ENCODE peak calls at places on chromosomes 7 and 10, in ten cellular contexts. M, Z, T, X, G, C, B, Q, A and H are unnamed samples.

GRCh38 chr7:129159539-129159938 is 15.0 kb downstream of the TSPAN33 start:
- DNase-seq in Q (no peak), M (no peak), A (no peak), B (no peak), Z (peak; percentile 45), G (no peak), C (no peak), T (no peak), X (no peak), H (no peak)

GRCh38 chr7:111752022-111752582 is 189.8 kb upstream of the IMMP2L start:
- DNase-seq in C (peak; percentile 66), Q (no peak), T (peak; percentile 48), G (peak; percentile 87), X (no peak), A (peak; percentile 22), M (peak; percentile 61), B (peak; percentile 75), Z (peak; percentile 35), H (peak; percentile 73)

GRCh38 chr7:131480384-131481315 is 75.8 kb downstream of the PODXL start:
- DNase-seq in G (no peak), M (no peak), C (no peak), T (no peak), X (no peak), Z (no peak), A (peak; percentile 84), Q (no peak), B (peak; percentile 73), H (no peak)

GRCh38 chr10:30039567-30039966 is 19.8 kb downstream of the JCAD start:
- DNase-seq in C (no peak), Q (no peak), G (no peak), X (no peak), A (no peak), T (no peak), M (no peak), B (no peak), Z (no peak), H (no peak)

GRCh38 chr7:149624006-149624405 is 126.4 kb upstream of the ZNF746 start:
- DNase-seq in T (peak; percentile 62), G (peak; percentile 77), M (peak; percentile 61), B (peak; percentile 14), X (peak; percentile 72), C (peak; percentile 58), A (no peak), Z (no peak), Q (no peak), H (peak; percentile 72)

GRCh38 chr10:119315128-119316001 is 108.0 kb downstream of the GRK5 start:
- DNase-seq in A (peak; percentile 81), Z (no peak), Q (peak; percentile 50), G (no peak), T (no peak), M (peak; percentile 86), X (peak; percentile 83), C (no peak), B (peak; percentile 85), H (no peak)

GRCh38 chr10:128013626-128014025 is 106.7 kb downstream of the PTPRE start:
- DNase-seq in A (no peak), X (peak; percentile 15), B (no peak), G (no peak), Z (no peak), T (no peak), C (no peak), M (no peak), Q (no peak), H (peak; percentile 35)

GRCh38 chr7:93047514-93048099 is 70.2 kb downstream of the SAMD9 start:
- DNase-seq in T (no peak), M (no peak), B (no peak), Q (no peak), Z (no peak), G (no peak), C (no peak), A (peak; percentile 29), X (no peak), H (no peak)

GRCh38 chr7:885893-886625 is 9.7 kb downstream of the GET4 start:
- DNase-seq in C (peak; percentile 37), A (no peak), Q (no peak), X (peak; percentile 61), Z (peak; percentile 10), M (no peak), T (no peak), G (no peak), B (no peak), H (no peak)

GRCh38 chr10:6299234-6299633 is 96.5 kb downstream of the PFKFB3 start:
- DNase-seq in A (no peak), G (no peak), X (no peak), C (no peak), Z (no peak), B (no peak), M (peak; percentile 89), T (no peak), Q (no peak), H (no peak)

GRCh38 chr10:23656735-23657134 is 217.9 kb downstream of the OTUD1 start:
- DNase-seq in X (no peak), G (no peak), C (no peak), Z (no peak), A (no peak), M (peak; percentile 18), B (no peak), Q (no peak), T (no peak), H (no peak)

GRCh38 chr10:102945449-102945848 is 27.4 kb downstream of the CNNM2 start:
- DNase-seq in A (no peak), C (no peak), X (no peak), Q (no peak), Z (no peak), B (no peak), T (no peak), G (no peak), M (no peak), H (no peak)

DNA sequence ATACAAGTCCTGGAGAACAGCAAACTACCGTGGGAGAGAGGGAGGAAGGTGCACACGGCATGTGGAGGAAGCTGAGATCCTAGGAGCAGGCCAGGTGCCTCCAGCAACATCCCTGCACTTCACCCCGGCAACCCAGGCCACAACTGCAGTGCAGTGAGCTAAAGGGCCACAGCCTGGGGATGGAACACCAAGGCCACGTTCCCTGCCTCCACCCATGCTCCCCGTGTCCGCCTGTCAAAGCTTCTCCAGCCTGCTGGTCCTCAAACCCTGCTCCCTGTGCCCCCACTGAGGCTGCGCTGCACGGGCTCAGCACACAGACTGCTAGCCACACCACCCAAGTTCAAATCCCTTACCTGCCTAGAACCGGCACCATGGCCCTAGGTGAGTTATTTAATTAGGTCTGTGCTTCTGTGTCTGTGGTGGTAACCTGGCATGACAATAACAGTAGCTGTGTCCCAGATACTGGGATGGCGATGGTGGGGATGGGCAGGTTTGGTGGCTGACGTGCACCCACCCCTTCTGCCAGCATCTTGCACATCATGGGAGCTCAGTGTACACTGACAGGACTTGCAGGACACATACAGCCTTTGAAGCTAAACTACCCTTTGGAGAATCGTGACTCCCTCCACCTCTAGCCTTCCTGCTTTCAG is 85.5 kb downstream of the FAM53B start:
- DNase-seq in Q (no peak), Z (no peak), X (no peak), G (no peak), B (no peak), M (no peak), C (no peak), T (no peak), A (no peak), H (no peak)
- H3K4me3 ChIP-seq in Q (no peak overlapping the region), Z (no peak overlapping the region), X (no peak overlapping the region), G (no peak overlapping the region), B (no peak overlapping the region), M (no peak overlapping the region), C (no peak overlapping the region), T (no peak overlapping the region), A (no peak overlapping the region), H (no peak overlapping the region)

GRCh38 chr10:77879065-77879464 is 47.5 kb downstream of the DLG5 start:
- DNase-seq in C (no peak), X (no peak), Z (no peak), A (no peak), M (no peak), Q (no peak), B (no peak), T (no peak), G (no peak), H (no peak)
- H3K27ac ChIP-seq in C (no peak overlapping the region), X (no peak overlapping the region), Z (no peak overlapping the region), A (no peak overlapping the region), M (peak overlapping the region; percentile 50), Q (no peak overlapping the region), B (peak overlapping the region; percentile 25), T (no peak overlapping the region), G (no peak overlapping the region), H (no peak overlapping the region)

GRCh38 chr7:14745076-14745475 is 157.5 kb downstream of the DGKB start:
- DNase-seq in C (no peak), G (no peak), A (no peak), Z (no peak), T (no peak), M (no peak), X (no peak), Q (no peak), B (no peak), H (no peak)
- H3K9me3 ChIP-seq in C (peaks cover 6% of the 10 kb centered on the region), G (peaks cover 19% of the 10 kb centered on the region), A (no peaks in the 10 kb centered on the region), Z (peaks cover 51% of the 10 kb centered on the region), T (peaks cover 9% of the 10 kb centered on the region), M (peaks cover 12% of the 10 kb centered on the region), X (peaks cover 6% of the 10 kb centered on the region), Q (no peaks in the 10 kb centered on the region), B (peaks cover 2% of the 10 kb centered on the region), H (no peaks in the 10 kb centered on the region)

DNA sequence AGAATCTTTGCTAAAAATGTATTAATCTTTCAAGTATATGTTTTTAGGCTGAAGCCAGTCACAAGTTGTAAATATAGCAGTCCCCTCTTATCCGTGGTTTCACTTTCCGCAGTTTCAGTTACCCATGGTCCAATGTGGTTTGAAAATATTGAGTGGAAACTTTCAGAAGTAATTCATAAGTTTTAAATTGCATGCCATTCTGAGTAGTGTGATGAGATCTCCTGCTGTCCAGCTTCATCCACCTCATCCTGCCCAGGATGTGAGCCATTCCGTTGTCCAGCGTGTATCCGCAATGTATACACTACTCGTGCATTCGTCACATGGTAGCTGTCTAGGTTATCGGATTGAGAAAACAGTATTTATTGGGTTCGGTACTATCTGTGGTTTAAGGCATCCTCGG is 12.2 kb downstream of the PDCD4 start:
- DNase-seq in T (no peak), Q (no peak), M (no peak), G (no peak), Z (no peak), A (no peak), X (no peak), B (no peak), C (no peak), H (no peak)
- H3K4me3 ChIP-seq in T (no peak overlapping the region), Q (no peak overlapping the region), M (no peak overlapping the region), G (no peak overlapping the region), Z (peak overlapping the region; percentile 52), A (no peak overlapping the region), X (no peak overlapping the region), B (no peak overlapping the region), C (no peak overlapping the region), H (no peak overlapping the region)

DNA sequence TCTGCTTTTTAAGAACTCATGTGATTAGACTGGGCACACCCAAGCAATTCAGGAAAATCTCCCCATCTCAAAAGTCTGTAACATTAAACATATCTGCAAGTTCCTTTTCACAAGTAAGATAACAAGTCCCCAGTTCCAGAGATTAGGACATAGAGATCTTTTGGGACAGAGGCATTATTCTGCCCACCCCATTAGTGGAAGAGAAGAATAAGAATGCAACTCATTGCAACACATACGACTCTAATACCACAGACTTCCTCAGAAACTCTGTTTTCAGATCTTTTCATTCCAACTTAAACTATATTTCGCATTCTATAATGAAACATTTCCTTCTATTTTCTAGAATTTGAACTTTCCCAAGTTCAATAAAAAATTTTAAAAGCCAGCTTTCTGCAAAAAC is 137.7 kb downstream of the SEMA3C start:
- DNase-seq in A (no peak), B (no peak), X (no peak), Q (no peak), M (no peak), G (no peak), Z (no peak), C (no peak), T (no peak), H (no peak)
- H3K27ac ChIP-seq in A (peak overlapping the region; percentile 8), B (no peak overlapping the region), X (peak overlapping the region; percentile 69), Q (peak overlapping the region; percentile 42), M (peak overlapping the region; percentile 18), G (no peak overlapping the region), Z (peak overlapping the region; percentile 81), C (peak overlapping the region; percentile 37), T (no peak overlapping the region), H (peak overlapping the region; percentile 12)